ENCODE peak calls at places on chromosomes 6 and 20, in nine cellular contexts. H is B cell, D is fibroblast of lung, Z is SK-N-SH, U is nephron progenitor cell, R is thoracic aorta, W is uterus, P is body of pancreas, C is HL-60. A is an unnamed sample.
A peak's percentile ranks its signal among the peaks of the same experiment; 100 is the strongest.

GRCh38 chr6:152685819-152686218 is 11.9 kb upstream of the MYCT1 start:
- DNase-seq in D (no peak), W (no peak), Z (no peak), C (no peak), R (no peak), P (no peak), H (no peak), U (no peak), A (no peak)

GRCh38 chr6:72464791-72465691 is 156.8 kb upstream of the KCNQ5 start:
- DNase-seq in P (peak; percentile 37), Z (no peak), D (peak; percentile 51), R (no peak), W (no peak), U (no peak), C (no peak), H (no peak), A (peak; percentile 35)

GRCh38 chr20:52454660-52455059 is 263.1 kb upstream of the ZFP64 start:
- DNase-seq in C (no peak), W (no peak), D (peak; percentile 92), P (no peak), Z (no peak), H (no peak), U (no peak), R (no peak), A (no peak)

GRCh38 chr6:26431258-26432162 is 8.8 kb upstream of the BTN3A3 start:
- DNase-seq in D (peak; percentile 75), W (no peak), Z (no peak), P (no peak), C (no peak), R (no peak), U (no peak), H (no peak), A (peak; percentile 19)

GRCh38 chr6:36780517-36781210 is 58.6 kb downstream of the CPNE5 start:
- DNase-seq in Z (no peak), P (peak; percentile 83), U (no peak), D (no peak), R (no peak), C (peak; percentile 81), W (no peak), H (peak; percentile 42), A (no peak)

GRCh38 chr20:47710665-47711045 is 74.6 kb downstream of the SULF2 start:
- DNase-seq in D (no peak), U (no peak), R (no peak), W (no peak), Z (no peak), C (peak; percentile 68), P (no peak), H (no peak), A (no peak)

GRCh38 chr6:134590449-134590848 is 272.5 kb upstream of the SGK1 start:
- DNase-seq in P (no peak), Z (no peak), U (no peak), R (no peak), C (no peak), D (peak; percentile 63), W (no peak), H (no peak), A (no peak)

GRCh38 chr6:150753404-150754184 is 111.9 kb upstream of the MTHFD1L start:
- DNase-seq in D (no peak), H (no peak), U (peak; percentile 26), R (no peak), Z (no peak), P (no peak), W (no peak), C (no peak), A (no peak)

GRCh38 chr20:35515949-35516645 is 13.4 kb downstream of the C20orf173 start:
- DNase-seq in H (no peak), C (no peak), P (no peak), U (no peak), D (peak; percentile 72), W (no peak), Z (no peak), R (no peak), A (peak; percentile 15)

GRCh38 chr6:146860583-146860982 is 261.8 kb downstream of the ADGB start:
- DNase-seq in W (no peak), U (no peak), H (no peak), R (no peak), P (no peak), D (no peak), C (no peak), Z (peak; percentile 21), A (no peak)

GRCh38 chr6:36682328-36683144 is 4.0 kb downstream of the CDKN1A start:
- DNase-seq in W (no peak), D (peak; percentile 44), U (no peak), C (peak; percentile 88), H (peak; percentile 96), P (peak; percentile 92), R (no peak), Z (no peak), A (no peak)

GRCh38 chr20:17374086-17374485 is 147.2 kb downstream of the PCSK2 start:
- DNase-seq in Z (no peak), C (no peak), W (no peak), R (no peak), P (no peak), D (no peak), H (no peak), U (no peak), A (no peak)

GRCh38 chr6:40287296-40287820 is 299.8 kb downstream of the LRFN2 start:
- DNase-seq in H (no peak), P (no peak), R (no peak), W (no peak), C (no peak), D (no peak), Z (no peak), U (no peak), A (no peak)

GRCh38 chr6:117776441-117776840 is 101.2 kb downstream of the NUS1 start:
- DNase-seq in R (no peak), Z (no peak), H (no peak), U (no peak), P (no peak), C (no peak), W (no peak), D (no peak), A (no peak)

GRCh38 chr6:157893238-157893637 is 70.2 kb downstream of the SNX9 start:
- DNase-seq in P (no peak), Z (no peak), C (no peak), D (no peak), H (no peak), R (no peak), W (no peak), U (no peak), A (no peak)

GRCh38 chr6:25014806-25015560 is 79.2 kb upstream of the RIPOR2 start:
- DNase-seq in H (peak; percentile 70), R (no peak), W (peak; percentile 56), C (no peak), P (no peak), D (peak; percentile 82), Z (peak; percentile 55), U (no peak), A (peak; percentile 60)

DNA sequence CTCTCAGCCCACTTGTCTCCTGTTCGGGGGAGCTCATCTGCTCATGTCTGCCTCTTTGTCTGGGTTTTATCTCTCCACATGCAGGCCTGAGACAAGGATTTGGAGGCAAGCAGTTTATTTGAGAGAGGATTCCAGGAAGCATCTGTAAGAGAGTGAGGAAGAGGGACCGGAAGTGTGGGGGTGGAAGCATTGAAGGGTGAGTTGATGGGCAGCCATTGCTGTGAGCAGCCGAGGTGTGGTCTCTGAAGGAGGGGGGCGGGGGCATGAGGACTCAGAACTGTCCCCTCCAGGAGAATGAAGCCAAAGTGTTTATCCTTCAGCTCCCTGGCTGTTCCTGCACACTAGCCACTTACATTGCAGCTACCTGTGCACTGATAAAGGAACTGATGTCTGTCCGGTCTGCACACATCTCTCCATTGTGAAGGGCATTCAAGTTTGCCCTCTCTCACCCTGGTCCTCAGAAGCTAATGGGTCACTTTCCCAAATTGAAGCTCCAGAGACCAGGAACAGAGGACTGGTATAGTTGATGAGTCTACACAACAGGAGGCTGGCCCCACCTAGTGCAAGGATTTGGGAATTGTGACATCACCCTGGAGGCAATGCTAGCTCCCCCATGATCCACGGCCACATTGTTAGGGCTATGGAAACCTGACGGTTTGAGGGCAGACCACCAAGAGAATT is 100.5 kb upstream of the FOXA2 start:
- DNase-seq in W (no peak), H (no peak), Z (no peak), P (no peak), R (no peak), U (no peak), C (no peak), D (no peak), A (no peak)
- TF ChIP-seq CTCF in W (no peak), H (no peak), Z (no peak), P (peak; percentile 9), R (no peak), U (no peak), C (no peak), D (no peak), A (no peak)

GRCh38 chr6:79928478-79928998 is 18.8 kb downstream of the ELOVL4 start:
- DNase-seq in Z (no peak), C (no peak), W (no peak), H (no peak), R (no peak), D (no peak), U (no peak), P (no peak), A (no peak)
- TF ChIP-seq CTCF in Z (no peak), C (no peak), W (no peak), H (no peak), R (no peak), D (no peak), U (no peak), P (no peak), A (no peak)

DNA sequence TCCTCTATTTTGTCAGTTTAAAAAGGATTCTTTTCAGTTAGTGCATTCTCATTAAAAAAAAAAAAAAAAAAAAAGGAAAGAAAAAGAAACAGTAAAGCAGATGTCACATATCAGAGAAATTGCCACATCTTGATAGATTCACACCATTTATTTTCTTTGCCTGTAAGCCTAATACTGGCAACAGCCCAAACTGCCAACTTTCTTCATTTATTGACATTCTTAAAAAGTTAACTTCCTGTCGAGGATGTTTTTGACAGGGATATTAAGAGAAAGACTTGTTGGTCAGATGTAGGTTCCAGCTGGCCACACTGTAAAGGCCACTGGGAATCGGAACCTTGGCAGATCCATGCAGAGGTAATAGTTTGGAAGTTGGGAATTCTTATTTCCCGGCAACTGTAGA is 332.6 kb downstream of the NRN1 start:
- DNase-seq in W (no peak), P (no peak), U (no peak), H (no peak), C (no peak), D (peak; percentile 77), R (no peak), Z (no peak), A (no peak)
- TF ChIP-seq CTCF in W (no peak), P (no peak), U (no peak), H (no peak), C (no peak), D (no peak), R (no peak), Z (no peak), A (no peak)

DNA sequence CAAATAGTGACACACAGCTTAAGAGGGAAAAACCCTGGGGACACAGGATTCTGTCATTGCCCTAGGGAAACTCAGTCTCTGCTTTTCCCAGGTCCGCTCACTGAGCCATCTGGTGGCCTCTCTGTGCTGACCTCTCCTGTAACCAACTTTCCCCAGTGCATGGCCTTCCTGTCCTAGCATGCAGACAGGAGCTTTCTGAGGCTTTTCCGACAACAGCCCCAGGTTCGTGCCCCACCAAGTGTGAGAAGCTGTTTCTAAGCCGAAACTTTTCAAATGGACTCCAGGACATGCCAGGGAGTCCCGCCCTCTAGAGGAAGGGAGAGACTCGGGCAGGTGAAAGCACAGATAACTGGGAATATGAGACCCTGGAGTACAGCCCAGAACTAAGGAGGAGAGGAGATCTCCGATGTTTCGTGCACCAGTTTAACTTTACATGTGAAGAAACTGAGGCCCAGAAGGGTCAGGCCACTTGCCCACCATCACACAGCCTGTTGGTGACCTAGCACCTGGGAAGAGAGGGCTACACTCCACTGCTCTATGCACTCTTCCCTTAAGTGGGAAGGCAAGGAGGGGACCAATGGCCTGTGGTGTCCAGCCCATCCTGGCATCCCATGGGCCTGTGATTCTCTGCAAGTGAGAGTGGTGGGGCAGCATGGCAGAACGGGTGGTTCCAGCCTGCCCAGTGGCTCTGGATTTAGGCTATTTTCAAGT is 46.2 kb downstream of the RPP40 start:
- DNase-seq in P (no peak), W (no peak), H (no peak), Z (no peak), C (no peak), U (no peak), D (no peak), R (no peak), A (no peak)
- TF ChIP-seq CTCF in P (no peak), W (no peak), H (no peak), Z (no peak), C (no peak), U (peak; percentile 14), D (no peak), R (no peak), A (peak; percentile 10)